ENCODE peak calls at places on chromosomes 2 and 18, in seven cellular contexts. B is B cell, V is Right ventricle myocardium superior, J is HTR-8/SVneo, A is EL, L is DMS79 treated with DMSO at 0.1 percent for 48 hours, C is LHCN-M2. P is an unnamed sample.

GRCh38 chr18:48842259-48843061 is 108.3 kb downstream of the SMAD7 start:
- DNase-seq in B (no peak), A (no peak), V (no peak), L (peak; percentile 27), C (no peak), J (no peak), P (no peak)

GRCh38 chr2:85534875-85535274 is 4.1 kb upstream of the MAT2A start:
- DNase-seq in V (no peak), L (no peak), A (no peak), B (no peak), C (no peak), J (no peak), P (no peak)

GRCh38 chr2:202187570-202187969 is 50.8 kb downstream of the SUMO1 start:
- DNase-seq in L (no peak), J (no peak), A (no peak), C (no peak), B (no peak), V (no peak), P (no peak)

GRCh38 chr2:221402072-221402471 is 170.0 kb downstream of the EPHA4 start:
- DNase-seq in L (no peak), V (no peak), C (peak; percentile 31), B (no peak), A (peak; percentile 62), J (peak; percentile 19), P (no peak)

GRCh38 chr2:104836253-104836652 is 17.7 kb upstream of the POU3F3 start:
- DNase-seq in J (no peak), V (no peak), A (no peak), L (no peak), B (no peak), C (no peak), P (no peak)

GRCh38 chr2:217994776-217995274 is 8.0 kb downstream of the TNS1 start:
- DNase-seq in B (no peak), C (peak; percentile 61), A (peak; percentile 88), V (no peak), L (no peak), J (peak; percentile 62), P (no peak)

GRCh38 chr18:13616525-13617035 is 109.8 kb downstream of the FAM210A start:
- DNase-seq in V (no peak), C (no peak), B (no peak), J (no peak), L (no peak), A (no peak), P (no peak)

GRCh38 chr2:162103443-162104009 is 29.5 kb upstream of the DPP4 start:
- DNase-seq in L (peak; percentile 57), V (no peak), J (no peak), B (no peak), A (no peak), C (peak; percentile 47), P (no peak)

GRCh38 chr2:44242929-44243328 is 32.4 kb upstream of the SLC3A1 start:
- DNase-seq in A (no peak), C (no peak), B (no peak), V (no peak), J (no peak), L (no peak), P (no peak)

GRCh38 chr18:3985664-3986063 is 469.4 kb downstream of the DLGAP1 start:
- DNase-seq in C (peak; percentile 87), V (no peak), J (no peak), L (no peak), A (peak; percentile 84), B (no peak), P (no peak)

GRCh38 chr2:62029910-62030309 is 124.4 kb downstream of the COMMD1 start:
- DNase-seq in A (no peak), V (no peak), C (no peak), J (no peak), B (no peak), L (no peak), P (no peak)

GRCh38 chr2:176612736-176613135 is 343.5 kb downstream of the MTX2 start:
- DNase-seq in L (peak; percentile 56), B (no peak), C (no peak), A (peak; percentile 61), J (peak; percentile 33), V (no peak), P (no peak)

GRCh38 chr2:86017901-86018896 is 87.5 kb downstream of the POLR1A start:
- DNase-seq in L (no peak), J (no peak), A (peak; percentile 43), B (no peak), C (no peak), V (peak; percentile 72), P (no peak)

GRCh38 chr18:28794459-28795245 is 617.7 kb upstream of the CDH2 start:
- DNase-seq in V (no peak), B (no peak), A (peak; percentile 52), L (no peak), J (no peak), C (peak; percentile 85), P (no peak)

GRCh38 chr2:205770557-205770956 is 88.3 kb downstream of the NRP2 start:
- DNase-seq in J (no peak), C (no peak), A (no peak), V (no peak), B (no peak), L (peak; percentile 34), P (no peak)

GRCh38 chr2:29482341-29482740 is 367.1 kb downstream of the CLIP4 start:
- DNase-seq in V (no peak), J (no peak), L (no peak), A (no peak), B (no peak), C (no peak), P (no peak)

GRCh38 chr2:218833023-218833609 is 1.5 kb upstream of the PRKAG3 start:
- DNase-seq in L (no peak), V (no peak), C (peak; percentile 51), A (no peak), J (no peak), B (no peak), P (no peak)

GRCh38 chr2:12106440-12107080 is 360.1 kb downstream of the LPIN1 start:
- DNase-seq in V (peak; percentile 82), B (no peak), J (peak; percentile 91), A (peak; percentile 99), C (peak; percentile 100), L (no peak), P (peak; percentile 29)

GRCh38 chr2:98932164-98932563 is 3.9 kb downstream of the CRACDL start:
- DNase-seq in A (no peak), J (no peak), C (no peak), V (no peak), L (no peak), B (no peak), P (no peak)

GRCh38 chr18:13220326-13220991 is 1.9 kb downstream of the LDLRAD4 start:
- DNase-seq in L (peak; percentile 53), C (no peak), J (no peak), B (no peak), A (no peak), V (no peak), P (peak; percentile 52)

GRCh38 chr2:217268978-217269377 is 409.1 kb upstream of the TNP1 start:
- DNase-seq in C (no peak), J (no peak), B (no peak), A (no peak), L (no peak), V (no peak), P (no peak)

GRCh38 chr2:9168851-9169250 is 37.8 kb upstream of the ASAP2 start:
- DNase-seq in L (no peak), A (no peak), B (no peak), V (no peak), C (peak; percentile 61), J (no peak), P (no peak)

GRCh38 chr2:43344911-43345373 is 118.5 kb upstream of the ZFP36L2 start:
- DNase-seq in J (no peak), A (no peak), V (no peak), L (no peak), C (no peak), B (no peak), P (no peak)

GRCh38 chr2:12177052-12177994 is 430.9 kb downstream of the LPIN1 start:
- DNase-seq in A (peak; percentile 86), C (peak; percentile 85), B (no peak), J (peak; percentile 76), L (no peak), V (peak; percentile 53), P (peak; percentile 27)

GRCh38 chr2:37671816-37672103 is 318 bp upstream of the CDC42EP3 start:
- DNase-seq in L (no peak), J (no peak), B (no peak), V (no peak), A (no peak), C (peak; percentile 65), P (no peak)

GRCh38 chr2:150133623-150134022 is 353.8 kb downstream of the RND3 start:
- DNase-seq in B (no peak), J (peak; percentile 78), C (peak; percentile 88), V (no peak), L (no peak), A (peak; percentile 87), P (no peak)

GRCh38 chr2:159939946-159940345 is 122.5 kb downstream of the PLA2R1 start:
- DNase-seq in B (no peak), V (no peak), L (no peak), C (peak; percentile 52), J (peak; percentile 30), A (peak; percentile 13), P (no peak)

GRCh38 chr2:121699421-121700328 is 37.0 kb downstream of the NIFK start:
- DNase-seq in L (no peak), A (peak; percentile 86), V (no peak), B (peak; percentile 66), J (peak; percentile 85), C (peak; percentile 82), P (peak; percentile 37)

GRCh38 chr2:42906557-42907380 is 114.4 kb upstream of the HAAO start:
- DNase-seq in C (no peak), A (peak; percentile 60), J (no peak), V (peak; percentile 82), L (peak; percentile 75), B (no peak), P (peak; percentile 51)

GRCh38 chr2:233713262-233713615 is 532 bp downstream of the UGT1A5 start:
- DNase-seq in A (no peak), C (no peak), J (no peak), V (no peak), B (no peak), L (no peak), P (no peak)

GRCh38 chr2:8424997-8425900 is 256.6 kb upstream of the ID2 start:
- DNase-seq in V (no peak), A (no peak), C (no peak), J (no peak), B (no peak), L (no peak), P (no peak)

GRCh38 chr2:112075490-112076260 is 20.6 kb downstream of the TMEM87B start:
- DNase-seq in J (no peak), A (peak; percentile 54), B (no peak), V (no peak), L (no peak), C (peak; percentile 32), P (no peak)

GRCh38 chr2:23379220-23379695 is 5.7 kb upstream of the KLHL29 start:
- DNase-seq in C (no peak), J (no peak), V (no peak), A (no peak), L (no peak), B (no peak), P (no peak)

GRCh38 chr2:233820766-233821105 is 33.6 kb downstream of the HJURP start:
- DNase-seq in A (no peak), C (no peak), L (no peak), V (no peak), B (no peak), J (no peak), P (no peak)

GRCh38 chr18:51196811-51197660 is 445 bp downstream of the MEX3C start:
- DNase-seq in A (peak; percentile 56), V (peak; percentile 77), C (peak; percentile 43), J (no peak), L (peak; percentile 9), B (no peak), P (peak; percentile 44)

GRCh38 chr2:10519067-10519740 is 71.1 kb upstream of the ODC1 start:
- DNase-seq in A (no peak), B (no peak), V (no peak), L (no peak), J (no peak), C (no peak), P (no peak)

GRCh38 chr2:240965905-240966456 is 32.4 kb upstream of the SNED1 start:
- DNase-seq in V (peak; percentile 32), J (no peak), A (no peak), L (no peak), C (no peak), B (peak; percentile 15), P (peak; percentile 12)

GRCh38 chr2:53770264-53770663 is 2.7 kb downstream of the CHAC2 start:
- DNase-seq in C (no peak), V (no peak), L (no peak), J (no peak), B (no peak), A (no peak), P (no peak)

P was measured in colonic mucosa.